ENCODE peak calls at places on chromosomes 13 and 19, in four cellular contexts. One of them, this sample, is unnamed.

GRCh38 chr13:89169951-89170350 is 1498.8 kb downstream of the SLITRK5 start:
- DNase-seq in stimulated activated CD4-positive, alpha-beta T cell treated with anti-CD3 and anti-CD28 coated beads, Interleukin-12 subunit alpha, Interleukin-12 subunit beta, amount 100 ng/mL, for 24 hours: no peak
- DNase-seq in HCEC 1CT: no peak
- DNase-seq in left lung: no peak
- DNase-seq in this sample: no peak

GRCh38 chr19:39843919-39844793 is 2.0 kb downstream of the FBL start:
- DNase-seq in left lung: no peak
- DNase-seq in HCEC 1CT: peak
- DNase-seq in stimulated activated CD4-positive, alpha-beta T cell treated with anti-CD3 and anti-CD28 coated beads, Interleukin-12 subunit alpha, Interleukin-12 subunit beta, amount 100 ng/mL, for 24 hours: no peak
- DNase-seq in this sample: peak

GRCh38 chr19:18373892-18374629 is 11.9 kb upstream of the GDF15 start:
- DNase-seq in stimulated activated CD4-positive, alpha-beta T cell treated with anti-CD3 and anti-CD28 coated beads, Interleukin-12 subunit alpha, Interleukin-12 subunit beta, amount 100 ng/mL, for 24 hours: peak
- DNase-seq in HCEC 1CT: peak
- DNase-seq in left lung: peak
- DNase-seq in this sample: peak

GRCh38 chr13:93244141-93244917 is 17.7 kb downstream of the GPC6 start:
- DNase-seq in HCEC 1CT: peak
- DNase-seq in left lung: no peak
- DNase-seq in stimulated activated CD4-positive, alpha-beta T cell treated with anti-CD3 and anti-CD28 coated beads, Interleukin-12 subunit alpha, Interleukin-12 subunit beta, amount 100 ng/mL, for 24 hours: no peak
- DNase-seq in this sample: peak

GRCh38 chr13:24668511-24668910 is 11.7 kb upstream of the ATP12A start:
- DNase-seq in left lung: no peak
- DNase-seq in stimulated activated CD4-positive, alpha-beta T cell treated with anti-CD3 and anti-CD28 coated beads, Interleukin-12 subunit alpha, Interleukin-12 subunit beta, amount 100 ng/mL, for 24 hours: no peak
- DNase-seq in HCEC 1CT: no peak
- DNase-seq in this sample: no peak

GRCh38 chr13:110405597-110406450 is 98.7 kb downstream of the COL4A2 start:
- DNase-seq in stimulated activated CD4-positive, alpha-beta T cell treated with anti-CD3 and anti-CD28 coated beads, Interleukin-12 subunit alpha, Interleukin-12 subunit beta, amount 100 ng/mL, for 24 hours: no peak
- DNase-seq in HCEC 1CT: peak
- DNase-seq in left lung: no peak
- DNase-seq in this sample: peak

GRCh38 chr19:32317045-32317444 is 28.4 kb upstream of the ZNF507 start:
- DNase-seq in left lung: no peak
- DNase-seq in stimulated activated CD4-positive, alpha-beta T cell treated with anti-CD3 and anti-CD28 coated beads, Interleukin-12 subunit alpha, Interleukin-12 subunit beta, amount 100 ng/mL, for 24 hours: no peak
- DNase-seq in HCEC 1CT: no peak
- DNase-seq in this sample: no peak

GRCh38 chr13:21837841-21838551 is 167.1 kb downstream of the FGF9 start:
- DNase-seq in stimulated activated CD4-positive, alpha-beta T cell treated with anti-CD3 and anti-CD28 coated beads, Interleukin-12 subunit alpha, Interleukin-12 subunit beta, amount 100 ng/mL, for 24 hours: no peak
- DNase-seq in left lung: no peak
- DNase-seq in HCEC 1CT: no peak
- DNase-seq in this sample: no peak

GRCh38 chr19:30076751-30077670 is 135.0 kb downstream of the URI1 start:
- DNase-seq in HCEC 1CT: no peak
- DNase-seq in stimulated activated CD4-positive, alpha-beta T cell treated with anti-CD3 and anti-CD28 coated beads, Interleukin-12 subunit alpha, Interleukin-12 subunit beta, amount 100 ng/mL, for 24 hours: no peak
- DNase-seq in left lung: peak
- DNase-seq in this sample: no peak

GRCh38 chr13:64540468-64540867 is 2689.7 kb downstream of the PCDH9 start:
- DNase-seq in HCEC 1CT: no peak
- DNase-seq in left lung: no peak
- DNase-seq in stimulated activated CD4-positive, alpha-beta T cell treated with anti-CD3 and anti-CD28 coated beads, Interleukin-12 subunit alpha, Interleukin-12 subunit beta, amount 100 ng/mL, for 24 hours: no peak
- DNase-seq in this sample: no peak

GRCh38 chr19:35977446-35978222 is 17.4 kb upstream of the SDHAF1 start:
- DNase-seq in stimulated activated CD4-positive, alpha-beta T cell treated with anti-CD3 and anti-CD28 coated beads, Interleukin-12 subunit alpha, Interleukin-12 subunit beta, amount 100 ng/mL, for 24 hours: no peak
- DNase-seq in left lung: no peak
- DNase-seq in HCEC 1CT: peak
- DNase-seq in this sample: peak

GRCh38 chr13:112941349-112941748 is 27.7 kb upstream of the MCF2L start:
- DNase-seq in HCEC 1CT: no peak
- DNase-seq in left lung: no peak
- DNase-seq in stimulated activated CD4-positive, alpha-beta T cell treated with anti-CD3 and anti-CD28 coated beads, Interleukin-12 subunit alpha, Interleukin-12 subunit beta, amount 100 ng/mL, for 24 hours: no peak
- DNase-seq in this sample: no peak

This sample was measured in HT1080.